ENCODE peak calls at places on chromosomes 11 and 22, in six cellular contexts. W, M, H, T, J and C are unnamed samples.

GRCh38 chr11:70826541-70826943 is 425.8 kb downstream of the SHANK2 start:
- DNase-seq in T (no peak), H (no peak), M (no peak), J (no peak), W (no peak), C (peak)

GRCh38 chr22:37496651-37497599 is 10.7 kb upstream of the MFNG start:
- DNase-seq in H (no peak), J (no peak), T (no peak), M (peak), W (peak), C (no peak)

GRCh38 chr22:35642305-35642741 is 5.9 kb upstream of the APOL6 start:
- DNase-seq in W (peak), M (no peak), J (no peak), T (no peak), H (peak), C (no peak)

GRCh38 chr22:26169312-26170111 is at the start of gene SEZ6L:
- DNase-seq in M (no peak), J (no peak), H (no peak), T (peak), W (no peak), C (peak)

GRCh38 chr11:109605006-109605405 is 183.0 kb downstream of the C11orf87 start:
- DNase-seq in H (no peak), T (no peak), M (no peak), J (no peak), W (no peak), C (no peak)

GRCh38 chr22:37905534-37906363 is at the start of gene MICALL1:
- DNase-seq in M (peak), T (peak), W (peak), J (no peak), H (no peak), C (peak)

GRCh38 chr22:41772198-41772597 is 28.3 kb upstream of the CCDC134 start:
- DNase-seq in H (no peak), W (no peak), J (no peak), T (no peak), M (peak), C (no peak)

GRCh38 chr11:10606536-10607208 is 38.2 kb upstream of the LYVE1 start:
- DNase-seq in W (peak), H (no peak), T (no peak), M (no peak), J (peak), C (no peak)

GRCh38 chr11:73394416-73395296 is 18.5 kb downstream of the RELT start:
- DNase-seq in H (no peak), M (no peak), J (no peak), W (no peak), T (no peak), C (no peak)

DNA sequence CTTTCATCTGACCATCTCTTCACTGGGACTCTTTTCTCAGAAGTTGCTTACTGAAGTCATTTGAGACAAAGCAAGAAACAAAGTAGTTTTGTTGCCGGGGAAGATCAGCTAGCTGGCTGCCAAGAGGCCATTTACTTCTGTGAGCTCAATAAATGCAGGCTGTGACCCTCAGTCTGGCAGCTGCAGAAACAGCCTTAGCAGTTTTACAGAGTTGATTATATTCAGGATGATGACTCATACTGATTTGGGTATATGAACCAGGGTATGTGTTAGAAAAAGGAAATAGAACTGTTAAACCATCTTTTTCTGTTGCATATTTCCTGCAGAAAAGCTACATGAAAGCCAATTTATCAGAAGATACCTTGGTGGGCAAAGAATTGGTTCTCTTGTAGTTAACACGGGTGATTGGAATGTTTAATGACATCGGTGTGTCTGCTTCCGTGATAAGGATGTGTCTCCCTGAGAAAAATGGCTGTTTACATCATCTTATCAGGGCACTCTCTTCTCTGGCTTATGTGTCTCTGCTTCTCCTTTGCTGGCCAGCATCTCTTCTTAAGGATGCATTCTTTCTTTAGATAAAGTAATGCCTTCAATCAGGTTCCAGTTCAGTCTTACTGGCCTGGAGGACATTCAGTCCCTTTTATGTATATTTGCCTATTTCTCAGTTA is 18.5 kb downstream of the FIBIN start:
- DNase-seq in T (no peak), M (no peak), J (no peak), W (peak), H (no peak), C (peak)
- TF ChIP-seq BHLHE40 in T (no peak), M (no peak), J (no peak), W (no peak), H (no peak), C (no peak)

DNA sequence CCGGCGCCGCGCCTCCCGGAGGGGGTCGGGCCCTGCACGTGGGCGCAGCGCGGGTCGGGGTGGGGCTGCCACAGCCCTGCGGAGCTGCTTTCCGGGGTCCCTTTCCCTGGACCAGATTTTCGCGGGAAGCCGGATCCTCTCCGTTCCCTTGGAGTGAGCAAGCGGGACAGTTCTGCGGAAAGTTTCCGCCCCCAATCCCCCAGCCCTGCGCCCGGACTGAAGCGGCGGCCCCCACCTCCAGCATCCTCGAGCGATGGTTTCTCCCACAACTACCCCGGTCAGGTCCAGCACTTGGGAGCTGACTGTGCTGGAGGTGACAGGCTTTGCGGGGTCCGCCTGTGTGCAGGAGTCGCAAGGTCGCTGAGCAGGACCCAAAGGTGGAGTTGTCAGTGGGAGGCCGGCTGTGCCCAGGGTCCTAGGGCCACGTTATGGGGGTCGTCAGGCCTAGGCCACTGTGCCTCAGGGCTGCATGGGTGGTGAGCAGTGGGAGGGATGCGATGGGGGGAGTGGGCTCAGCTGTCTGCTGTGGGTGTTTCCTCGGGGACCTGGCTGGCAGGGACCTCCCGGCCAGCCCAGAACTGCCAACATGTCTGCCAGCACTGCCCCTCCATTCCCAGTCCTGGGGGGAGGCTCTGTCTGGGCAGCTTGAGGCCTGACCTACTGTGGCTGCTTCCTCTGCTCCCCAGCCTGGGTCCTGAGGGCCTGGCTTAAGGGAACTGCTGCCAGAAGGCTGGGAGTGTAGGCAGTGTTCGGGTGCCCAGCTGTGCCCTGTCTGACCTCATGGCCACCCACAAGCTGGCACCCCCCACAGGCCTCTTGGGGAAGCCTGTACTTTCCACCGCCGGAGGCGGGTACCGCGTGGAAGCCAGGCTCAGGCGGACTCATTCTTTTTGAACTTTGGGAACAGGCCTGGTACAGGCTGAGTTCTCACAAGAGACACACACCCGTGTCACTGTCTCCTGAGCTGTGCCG is 726 bp downstream of the ST3GAL4 start:
- DNase-seq in H (peak), W (no peak), J (no peak), T (no peak), M (no peak), C (peak)
- TF ChIP-seq BHLHE40 in H (no peak), W (no peak), J (no peak), T (no peak), M (no peak), C (no peak)

GRCh38 chr22:30486118-30486517 is 14.3 kb upstream of the SEC14L3 start:
- DNase-seq in W (no peak), J (no peak), M (no peak), H (no peak), T (no peak), C (no peak)

GRCh38 chr22:30488121-30488520 is 16.3 kb upstream of the SEC14L3 start:
- DNase-seq in J (no peak), H (no peak), W (no peak), T (no peak), M (no peak), C (no peak)

GRCh38 chr22:30483169-30483568 is 11.4 kb upstream of the SEC14L3 start:
- DNase-seq in M (no peak), H (no peak), T (no peak), W (no peak), J (no peak), C (no peak)

GRCh38 chr22:30485362-30485988 is 13.7 kb upstream of the SEC14L3 start:
- DNase-seq in T (peak), H (peak), W (peak), M (peak), J (peak), C (peak)

DNA sequence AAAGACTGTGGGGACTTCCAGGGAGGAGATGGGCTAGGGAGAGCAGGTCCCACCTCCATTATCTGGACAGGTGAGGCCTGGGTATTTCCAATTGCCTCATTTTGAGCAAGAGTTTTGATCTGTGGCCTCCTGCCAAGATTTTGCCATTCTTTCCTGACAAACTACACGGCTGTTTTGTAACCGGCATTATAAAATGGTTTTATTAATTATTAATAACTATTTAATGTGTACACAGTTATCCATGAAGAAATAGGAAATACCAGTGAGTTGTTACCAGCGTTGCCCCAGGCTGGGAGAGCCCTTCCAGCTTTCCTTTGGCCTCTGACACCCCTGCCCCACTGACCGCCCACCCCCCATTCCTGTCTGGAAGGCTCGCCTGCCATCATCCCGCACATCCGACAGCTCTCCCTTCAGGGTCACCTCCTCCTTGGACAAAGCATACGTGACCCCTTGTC is 14.9 kb upstream of the SEC14L3 start:
- DNase-seq in W (no peak), T (no peak), M (peak), H (no peak), J (no peak), C (no peak)
- TF ChIP-seq BHLHE40 in W (no peak), T (no peak), M (no peak), H (no peak), J (no peak), C (no peak)

GRCh38 chr11:69138265-69138664 is 17.5 kb upstream of the SMIM38 start:
- DNase-seq in J (no peak), W (peak), T (no peak), H (no peak), M (peak), C (no peak)
- TF ChIP-seq BHLHE40 in J (no peak), W (no peak), T (no peak), H (no peak), M (no peak), C (no peak)

DNA sequence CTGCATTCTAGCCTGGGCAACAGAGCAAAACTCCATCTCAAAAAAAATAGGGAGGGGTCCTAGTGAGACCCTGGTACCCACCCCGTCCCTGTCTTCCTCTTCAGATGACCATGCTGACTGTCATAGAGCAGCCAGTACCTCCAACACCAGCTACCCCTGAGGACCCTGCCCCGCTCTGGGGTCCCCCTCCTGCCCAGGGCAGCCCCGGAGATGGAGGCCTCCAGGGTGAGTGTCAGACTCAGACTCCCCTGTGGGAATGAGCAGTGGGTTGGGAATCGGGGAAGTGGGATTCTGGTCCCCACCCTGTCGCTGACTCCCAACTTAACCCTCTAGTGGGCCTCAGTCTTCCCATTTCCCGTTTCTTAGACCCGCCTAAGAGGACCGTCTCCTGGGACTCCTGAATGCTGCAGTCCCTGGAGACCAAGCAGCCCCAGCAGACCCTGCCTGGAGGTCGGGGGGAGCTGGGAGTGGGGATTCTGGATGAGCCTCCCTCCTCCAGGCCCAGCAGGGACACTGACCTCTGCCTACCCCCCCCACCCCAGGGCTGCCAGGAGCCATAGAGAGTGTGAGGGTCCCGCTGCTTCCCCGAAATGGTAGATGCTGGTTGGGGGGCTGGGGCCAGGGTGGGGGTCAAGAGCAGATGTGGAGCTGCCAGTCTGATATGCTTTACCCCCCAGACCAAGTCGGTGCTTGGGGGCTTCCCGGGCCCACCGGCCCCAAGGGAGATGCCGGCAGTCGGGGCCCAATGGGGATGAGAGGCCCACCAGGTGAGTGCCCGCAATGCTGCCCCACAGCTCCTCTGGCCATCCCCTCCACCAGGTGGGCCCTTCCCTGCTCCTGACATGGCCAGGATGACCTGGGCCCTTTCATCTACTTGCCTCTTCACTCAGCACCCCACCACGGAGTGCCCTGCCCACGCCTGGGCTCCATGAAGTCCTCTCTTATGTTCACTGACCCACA is 25.5 kb downstream of the EMID1 start:
- DNase-seq in H (no peak), T (no peak), J (no peak), M (no peak), W (no peak), C (no peak)
- TF ChIP-seq BHLHE40 in H (no peak), T (no peak), J (no peak), M (no peak), W (no peak), C (no peak)

DNA sequence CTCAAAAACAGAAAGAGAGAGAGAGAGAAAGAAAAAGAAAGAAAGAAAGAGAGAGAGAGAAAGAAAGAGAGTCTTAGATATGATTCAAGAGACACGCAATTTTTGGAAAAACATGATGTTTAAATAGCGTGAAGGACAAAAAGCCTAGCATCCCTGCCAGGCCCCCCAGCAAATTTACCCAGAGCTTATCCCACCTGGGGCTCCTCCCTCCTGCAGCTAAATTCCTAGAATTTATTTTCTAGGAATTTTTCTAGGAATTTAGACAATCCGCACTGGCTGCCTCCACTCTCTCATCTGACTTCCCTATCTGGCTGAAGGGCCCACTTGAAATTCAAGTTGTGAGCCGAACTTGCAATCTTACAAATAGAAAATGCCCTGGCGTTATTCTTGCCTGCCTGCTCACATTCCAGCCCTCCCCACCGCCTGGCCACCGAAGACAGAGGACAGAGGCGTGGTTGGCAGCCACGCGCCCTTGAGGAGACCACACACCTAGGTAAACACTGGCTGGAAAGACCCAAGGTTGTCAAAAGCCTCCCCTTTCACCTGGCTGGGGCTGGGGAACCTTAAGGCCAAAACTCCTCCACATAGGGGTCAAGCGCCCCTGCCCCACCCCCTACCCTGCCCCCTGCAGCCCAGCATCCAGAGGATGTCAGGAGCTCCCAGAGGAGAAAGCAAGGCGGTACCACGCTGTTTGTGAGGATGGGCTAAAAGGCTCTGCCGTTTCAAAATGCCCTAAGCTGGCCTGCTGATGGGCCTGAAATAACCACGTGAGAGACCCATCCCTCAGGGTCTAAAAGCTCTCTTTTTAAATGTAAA is 42.2 kb downstream of the AHNAK start:
- DNase-seq in M (no peak), H (no peak), W (no peak), T (no peak), J (no peak), C (no peak)
- TF ChIP-seq BHLHE40 in M (no peak), H (no peak), W (no peak), T (no peak), J (no peak), C (no peak)

DNA sequence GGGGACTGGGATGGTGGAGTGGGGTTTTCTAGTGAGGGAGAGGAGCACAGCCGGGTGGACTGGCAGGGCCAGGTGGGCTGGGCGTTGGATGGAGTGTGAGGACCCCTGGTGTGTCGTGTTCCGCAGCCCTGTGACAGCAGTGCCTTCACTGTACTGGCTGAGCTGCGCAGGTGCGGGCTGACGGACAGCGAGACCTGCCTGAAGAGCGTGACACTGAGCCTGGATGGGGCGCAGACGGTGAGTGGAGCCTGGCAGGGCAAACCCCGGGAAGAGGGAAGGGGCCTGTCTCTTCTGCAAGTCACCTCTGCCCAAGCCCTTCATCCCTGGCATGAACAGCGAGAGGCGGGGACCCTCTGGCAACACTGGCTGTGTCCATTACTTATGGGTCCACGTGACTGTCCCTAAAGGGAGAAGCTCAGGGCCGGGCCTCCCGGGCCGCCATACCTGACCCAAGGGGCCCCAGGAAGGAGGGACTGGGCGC is 10.0 kb downstream of the MUC5AC start:
- DNase-seq in T (no peak), M (no peak), H (no peak), W (no peak), J (no peak), C (no peak)
- TF ChIP-seq BHLHE40 in T (no peak), M (no peak), H (no peak), W (no peak), J (no peak), C (no peak)

GRCh38 chr11:69136471-69136870 is 19.3 kb upstream of the SMIM38 start:
- DNase-seq in H (no peak), T (no peak), M (no peak), W (no peak), J (no peak), C (no peak)
- TF ChIP-seq BHLHE40 in H (no peak), T (no peak), M (no peak), W (no peak), J (no peak), C (no peak)